ENCODE peak calls at places on chromosome 14, in seven cellular contexts. R is progenitor cell of endocrine pancreas, C is left ventricle myocardium inferior, U is body of pancreas, I is tibial artery, Q is GM13976, J is brain microvascular endothelial cell. D is an unnamed sample.

GRCh38 chr14:30541318-30541717 is 17.6 kb upstream of the G2E3 start:
- DNase-seq in R (no peak), C (no peak), U (no peak), I (no peak), Q (no peak), J (no peak), D (no peak)

GRCh38 chr14:70919774-70920173 is 12.5 kb downstream of the PCNX1 start:
- DNase-seq in R (no peak), C (no peak), U (no peak), I (no peak), Q (no peak), J (peak), D (no peak)

GRCh38 chr14:22472935-22473854 is 115.8 kb downstream of the DAD1 start:
- DNase-seq in R (no peak), C (no peak), U (peak), I (peak), Q (peak), J (peak), D (no peak)

GRCh38 chr14:92340938-92341337 is 18.0 kb downstream of the SLC24A4 start:
- DNase-seq in R (no peak), C (no peak), U (no peak), I (no peak), Q (no peak), J (no peak), D (no peak)

GRCh38 chr14:20802341-20803084 is at the start of gene RNASE1:
- DNase-seq in R (no peak), C (peak), U (peak), I (peak), Q (no peak), J (no peak), D (no peak)

GRCh38 chr14:105440992-105441391 is 21.4 kb downstream of the MTA1 start:
- DNase-seq in R (no peak), C (no peak), U (no peak), I (no peak), Q (no peak), J (no peak), D (no peak)

GRCh38 chr14:56874375-56874774 is 64.1 kb upstream of the OTX2 start:
- DNase-seq in R (no peak), C (no peak), U (peak), I (no peak), Q (peak), J (no peak), D (no peak)

GRCh38 chr14:80850197-80850814 is 91.2 kb downstream of the CEP128 start:
- DNase-seq in R (no peak), C (no peak), U (no peak), I (no peak), Q (no peak), J (no peak), D (peak)

GRCh38 chr14:64761441-64762043 is 57.3 kb downstream of the PLEKHG3 start:
- DNase-seq in R (no peak), C (no peak), U (peak), I (no peak), Q (no peak), J (peak), D (no peak)
- TF ChIP-seq CTCF in R (no peak), C (no peak), U (peak), I (peak), Q (no peak), J (no peak), D (no peak)

DNA sequence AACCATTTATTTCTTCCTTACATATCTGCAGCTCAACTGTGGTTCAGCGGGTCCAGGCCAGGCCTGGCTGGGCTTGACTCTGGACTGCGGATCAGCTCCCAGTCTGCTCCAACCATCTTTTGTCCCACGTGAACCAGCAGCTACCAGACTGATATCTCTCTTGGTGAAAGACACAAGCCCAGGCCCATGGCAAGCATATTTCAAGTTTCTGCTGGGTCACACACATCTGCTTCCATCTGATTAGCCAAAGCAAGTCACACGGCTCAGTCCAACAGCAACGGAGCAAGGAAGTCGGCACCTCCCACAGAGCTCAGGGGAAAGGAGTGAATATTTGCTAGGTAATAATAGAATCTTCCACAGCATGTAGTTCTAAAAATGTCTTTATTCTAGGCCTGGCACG is 24.7 kb upstream of the MARK3 start:
- DNase-seq in R (no peak), C (no peak), U (no peak), I (no peak), Q (no peak), J (no peak), D (no peak)
- TF ChIP-seq CTCF in R (no peak), C (no peak), U (no peak), I (no peak), Q (no peak), J (no peak), D (no peak)

GRCh38 chr14:49050836-49051235 is 535.3 kb downstream of the RPS29 start:
- DNase-seq in R (no peak), C (no peak), U (no peak), I (no peak), Q (no peak), J (no peak), D (no peak)
- TF ChIP-seq CTCF in R (no peak), C (no peak), U (no peak), I (no peak), Q (no peak), J (no peak), D (no peak)

DNA sequence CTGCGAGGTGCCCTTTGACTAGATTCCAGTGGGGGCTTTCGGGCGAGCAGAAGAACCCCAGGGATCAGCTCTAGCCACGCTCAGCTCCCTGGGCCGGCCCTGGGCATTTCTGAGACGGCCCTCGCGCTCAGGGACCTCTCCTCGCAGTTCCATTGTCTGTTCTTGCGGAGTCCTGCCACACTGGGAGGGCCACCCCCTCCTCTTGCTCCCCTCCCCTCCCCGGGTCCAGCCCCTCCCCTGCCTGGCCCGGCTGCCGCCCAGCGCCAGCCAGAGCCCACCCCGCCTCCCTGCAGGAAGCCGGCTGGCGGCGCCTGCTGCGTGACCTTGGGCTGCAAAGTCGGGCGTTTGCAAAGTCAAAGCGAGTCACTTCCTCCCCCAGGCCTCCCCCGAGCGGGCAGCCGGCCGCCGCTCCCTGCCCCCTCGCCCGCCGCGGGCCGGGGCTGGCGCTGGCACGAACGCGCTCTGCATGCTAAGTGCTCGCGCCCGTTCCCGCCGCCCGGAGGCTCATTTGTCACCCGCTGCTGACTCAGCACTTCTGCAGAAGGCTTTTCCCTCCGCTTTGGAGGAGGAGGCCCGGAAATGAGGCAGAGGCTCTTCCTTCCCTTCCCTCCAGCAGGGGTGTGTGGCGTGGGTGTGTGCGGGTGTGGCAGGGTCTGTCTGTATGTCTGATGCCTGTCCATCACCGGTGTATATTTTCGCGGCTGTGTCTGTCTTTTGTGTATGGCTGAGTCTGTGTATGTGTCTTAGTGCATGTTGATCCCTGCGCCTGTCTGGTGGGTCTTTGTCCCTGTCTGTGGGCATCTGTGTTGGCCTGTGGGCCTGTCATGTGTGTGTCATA is 72.0 kb downstream of the IRF2BPL start:
- DNase-seq in R (peak), C (peak), U (peak), I (peak), Q (peak), J (peak), D (peak)
- TF ChIP-seq CTCF in R (no peak), C (peak), U (peak), I (peak), Q (no peak), J (peak), D (no peak)

DNA sequence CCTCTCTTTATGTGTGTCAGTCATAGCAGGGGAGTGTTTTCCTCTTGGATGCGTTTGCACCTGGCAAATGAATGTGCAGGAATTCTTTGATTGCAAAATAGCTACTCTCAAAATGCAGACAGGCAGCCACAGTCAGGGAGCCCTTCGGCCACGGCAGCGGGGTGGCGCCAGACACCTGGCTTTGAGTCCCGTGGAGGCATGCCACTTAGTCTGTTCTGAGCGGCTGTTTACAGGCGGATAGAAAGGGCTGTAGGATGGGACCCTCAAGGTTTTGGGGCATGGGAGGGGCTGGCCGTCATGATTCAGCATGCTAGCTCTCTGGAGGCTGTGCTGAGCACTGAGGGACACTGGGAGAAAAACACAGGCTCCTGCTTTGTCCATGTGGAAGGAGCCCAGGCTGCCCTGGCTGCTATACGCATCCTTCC is 117.1 kb downstream of the SLC25A47 start:
- DNase-seq in R (peak), C (peak), U (peak), I (peak), Q (peak), J (peak), D (no peak)
- TF ChIP-seq CTCF in R (peak), C (peak), U (peak), I (no peak), Q (peak), J (peak), D (peak)

GRCh38 chr14:54554401-54554800 is 12.5 kb upstream of the SAMD4A start:
- DNase-seq in R (no peak), C (no peak), U (no peak), I (no peak), Q (no peak), J (no peak), D (no peak)

GRCh38 chr14:54550514-54550913 is 16.4 kb upstream of the SAMD4A start:
- DNase-seq in R (no peak), C (no peak), U (no peak), I (no peak), Q (no peak), J (no peak), D (no peak)

GRCh38 chr14:54556535-54556934 is 10.4 kb upstream of the SAMD4A start:
- DNase-seq in R (no peak), C (no peak), U (no peak), I (no peak), Q (no peak), J (no peak), D (no peak)

GRCh38 chr14:54549862-54550261 is 17.1 kb upstream of the SAMD4A start:
- DNase-seq in R (no peak), C (no peak), U (no peak), I (no peak), Q (no peak), J (no peak), D (no peak)

GRCh38 chr14:54555651-54556050 is 11.3 kb upstream of the SAMD4A start:
- DNase-seq in R (no peak), C (no peak), U (no peak), I (no peak), Q (no peak), J (no peak), D (no peak)
- TF ChIP-seq CTCF in R (no peak), C (peak), U (no peak), I (no peak), Q (no peak), J (peak), D (peak)

DNA sequence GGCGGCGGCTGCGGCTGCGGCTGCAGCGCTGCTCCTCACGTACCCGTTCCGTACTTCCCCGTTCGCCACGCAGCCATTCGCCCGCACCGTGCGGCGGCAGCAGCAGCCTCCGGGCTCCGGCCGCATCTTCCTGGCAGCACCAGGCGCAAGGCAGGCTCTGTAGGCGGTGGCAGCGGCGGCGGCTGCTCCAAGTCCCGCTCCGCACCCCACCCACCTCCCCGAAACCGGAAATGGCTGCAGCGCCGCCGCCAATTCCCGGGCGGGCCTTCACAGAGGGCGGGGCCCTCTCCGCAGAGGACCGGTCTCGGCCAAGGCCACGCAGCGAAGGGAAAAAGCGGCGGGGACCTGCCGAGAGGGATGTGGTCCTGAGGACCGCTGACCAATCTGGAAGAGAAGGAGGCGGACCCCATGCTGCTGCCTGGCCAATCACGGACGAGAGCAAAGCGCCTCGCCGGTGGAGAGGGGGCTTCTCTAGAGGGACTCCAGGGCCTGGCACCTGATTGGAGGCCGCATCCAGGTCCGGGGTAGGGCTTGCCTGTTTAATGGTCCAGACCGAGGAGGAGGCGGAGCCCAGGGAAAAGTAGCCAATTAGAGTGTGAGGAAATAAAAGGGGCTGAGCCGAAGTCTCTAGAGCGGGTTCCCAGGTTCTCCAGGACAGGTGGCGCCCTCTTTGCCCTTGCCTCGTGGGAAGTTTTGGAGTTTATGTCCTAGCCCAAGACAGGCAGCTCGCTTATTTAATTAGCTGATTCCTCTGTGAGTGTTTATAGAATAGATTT is at the start of gene SPTLC2:
- DNase-seq in R (peak), C (peak), U (peak), I (peak), Q (peak), J (peak), D (peak)
- TF ChIP-seq CTCF in R (no peak), C (peak), U (no peak), I (peak), Q (no peak), J (peak), D (no peak)

GRCh38 chr14:96309907-96310330 is 53.2 kb downstream of the ATG2B start:
- DNase-seq in R (no peak), C (no peak), U (no peak), I (no peak), Q (no peak), J (no peak), D (no peak)

GRCh38 chr14:96303981-96304380 is 48.0 kb downstream of the BDKRB1 start:
- DNase-seq in R (no peak), C (no peak), U (no peak), I (no peak), Q (no peak), J (peak), D (no peak)

GRCh38 chr14:96307434-96307833 is 51.4 kb downstream of the BDKRB1 start:
- DNase-seq in R (no peak), C (no peak), U (no peak), I (no peak), Q (no peak), J (no peak), D (no peak)

GRCh38 chr14:96309128-96309906 is 53.3 kb downstream of the BDKRB1 start:
- DNase-seq in R (no peak), C (no peak), U (peak), I (no peak), Q (no peak), J (no peak), D (no peak)

GRCh38 chr14:96304956-96305355 is 48.9 kb downstream of the BDKRB1 start:
- DNase-seq in R (no peak), C (no peak), U (no peak), I (no peak), Q (no peak), J (no peak), D (no peak)
- TF ChIP-seq CTCF in R (peak), C (no peak), U (no peak), I (no peak), Q (no peak), J (peak), D (peak)